ENCODE peak calls at places on chromosomes 2 and 18, in five cellular contexts. I is NAMALWA; Z is neural crest cell; N is activated naive CD8-positive, alpha-beta T cell treated with anti-CD3 and anti-CD28 coated beads, Interleukin-2, amount 10 ng/mL, durations not matched to agents 7 days and 5 days; C is Right ventricle myocardium superior. Y is an unnamed sample.

GRCh38 chr2:102046135-102046901 is 54.6 kb downstream of the IL1R2 start:
- DNase-seq in I (no peak), Z (no peak), N (no peak), C (no peak), Y (no peak)

GRCh38 chr2:160703648-160704585 is 210.3 kb upstream of the RBMS1 start:
- DNase-seq in I (peak; percentile 36), Z (peak; percentile 44), N (peak; percentile 31), C (no peak), Y (no peak)

GRCh38 chr2:26175191-26175715 is 2.4 kb downstream of the GAREM2 start:
- DNase-seq in I (no peak), Z (no peak), N (no peak), C (no peak), Y (peak; percentile 26)

GRCh38 chr18:25727281-25727680 is 363.1 kb downstream of the SS18 start:
- DNase-seq in I (no peak), Z (no peak), N (no peak), C (no peak), Y (no peak)

GRCh38 chr2:108570416-108570815 is 36.1 kb downstream of the LIMS1 start:
- DNase-seq in I (no peak), Z (no peak), N (no peak), C (no peak), Y (no peak)

GRCh38 chr2:233449921-233450853 is 95.9 kb downstream of the DGKD start:
- DNase-seq in I (no peak), Z (no peak), N (peak; percentile 18), C (peak; percentile 26), Y (no peak)

GRCh38 chr2:237418300-237418699 is 4.3 kb upstream of the COL6A3 start:
- DNase-seq in I (no peak), Z (no peak), N (no peak), C (no peak), Y (no peak)

GRCh38 chr18:59784694-59785093 is 87.5 kb upstream of the CCBE1 start:
- DNase-seq in I (no peak), Z (no peak), N (no peak), C (no peak), Y (no peak)

GRCh38 chr2:68837164-68837860 is 33.9 kb downstream of the BMP10 start:
- DNase-seq in I (peak; percentile 79), Z (peak; percentile 40), N (peak; percentile 75), C (peak; percentile 83), Y (no peak)

Y was measured in mesenteric fat pad.